ENCODE peak calls at places on chromosome 18, in ten cellular contexts. H, C, X, V, M, E, F, N, K and O are unnamed samples.

GRCh38 chr18:51513525-51513924 is 316.0 kb upstream of the MEX3C start:
- DNase-seq in N (no peak), V (no peak), F (no peak), E (no peak), C (no peak), M (no peak), K (peak; percentile 13), H (no peak), X (no peak), O (no peak)

GRCh38 chr18:62420151-62420512 is 95.0 kb downstream of the TNFRSF11A start:
- DNase-seq in K (no peak), C (no peak), F (no peak), V (no peak), N (no peak), H (no peak), E (peak; percentile 77), X (no peak), M (no peak), O (no peak)

GRCh38 chr18:22349966-22350365 is 67.7 kb downstream of the CTAGE1 start:
- DNase-seq in E (no peak), V (no peak), M (no peak), X (no peak), F (no peak), N (no peak), H (no peak), K (no peak), C (no peak), O (no peak)

GRCh38 chr18:75213610-75214009 is 3.0 kb downstream of the TSHZ1 start:
- DNase-seq in C (no peak), E (peak; percentile 31), N (no peak), V (no peak), H (no peak), F (no peak), M (no peak), K (no peak), X (no peak), O (no peak)

GRCh38 chr18:8264861-8265411 is 344.3 kb upstream of the RAB12 start:
- DNase-seq in V (no peak), M (no peak), F (no peak), K (peak; percentile 64), X (no peak), E (no peak), H (no peak), N (no peak), C (no peak), O (no peak)

GRCh38 chr18:67520276-67521035 is 3.9 kb upstream of the DSEL start:
- DNase-seq in F (no peak), M (no peak), V (no peak), N (peak; percentile 44), X (no peak), C (peak; percentile 56), H (no peak), K (no peak), E (peak; percentile 85), O (no peak)

GRCh38 chr18:74577019-74577418 is 20.7 kb upstream of the ZNF407 start:
- DNase-seq in K (no peak), N (no peak), V (no peak), X (no peak), M (no peak), F (no peak), E (no peak), H (no peak), C (no peak), O (no peak)

GRCh38 chr18:63207825-63208224 is 111.7 kb downstream of the BCL2 start:
- DNase-seq in K (no peak), X (no peak), H (no peak), E (no peak), F (no peak), V (no peak), M (no peak), C (no peak), N (no peak), O (no peak)

DNA sequence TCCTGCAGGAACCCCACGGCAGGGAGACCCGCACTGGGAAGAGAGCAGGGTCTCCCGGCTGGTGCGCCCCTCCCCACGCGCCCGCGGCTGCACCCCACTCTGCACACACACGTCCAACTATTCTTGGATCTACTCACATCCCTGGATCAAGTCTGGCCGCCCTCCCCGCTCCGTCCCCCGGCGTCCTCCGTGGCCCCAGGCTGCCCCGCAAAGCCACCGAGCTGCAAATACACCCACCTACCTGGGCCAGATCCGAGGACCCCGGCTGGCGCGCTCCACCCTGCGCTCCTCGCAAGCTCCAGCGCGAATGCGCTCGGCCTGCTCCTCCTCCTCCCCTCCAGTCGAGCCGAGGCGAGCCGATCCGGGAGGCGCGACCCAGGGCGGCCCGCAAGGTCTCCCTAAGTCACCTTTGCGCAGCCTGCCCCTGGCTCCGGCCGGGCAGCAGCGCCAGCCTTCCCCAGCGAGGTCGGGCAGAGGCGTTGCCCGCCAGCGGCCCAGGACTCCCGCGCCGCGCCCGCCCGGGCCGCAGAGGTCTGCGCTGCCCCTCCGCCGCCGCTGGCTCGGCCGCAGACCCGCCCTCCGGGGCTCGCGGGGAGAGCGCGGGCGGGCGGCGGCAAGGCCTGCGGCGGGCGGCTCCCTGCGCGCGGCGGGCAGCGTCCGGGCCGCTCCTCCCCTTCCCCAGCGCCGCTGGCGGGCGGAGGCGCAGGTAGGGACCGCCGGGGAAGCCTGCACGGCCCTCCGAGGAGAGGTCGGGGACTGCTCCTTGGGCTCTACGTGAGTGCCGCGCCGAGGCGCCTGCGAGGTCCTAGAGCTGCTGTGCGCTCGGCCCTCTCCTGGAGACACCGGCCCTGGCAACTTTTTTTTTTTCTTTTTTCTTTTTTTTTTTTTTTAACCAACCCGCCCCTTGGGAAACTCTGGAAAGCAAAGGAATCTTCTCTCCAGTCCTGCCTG is 126.0 kb downstream of the OSBPL1A start:
- DNase-seq in C (peak; percentile 67), F (peak; percentile 55), E (peak; percentile 76), V (peak; percentile 89), M (no peak), X (peak; percentile 79), K (peak; percentile 31), N (no peak), H (peak; percentile 94), O (peak; percentile 55)
- TF ChIP-seq CTCF in C (peak; percentile 10), F (no peak), E (peak; percentile 28), V (peak; percentile 24), M (no peak), X (no peak), K (no peak), N (peak; percentile 28), H (peak; percentile 10), O (no peak)

GRCh38 chr18:28584726-28585125 is 407.8 kb upstream of the CDH2 start:
- DNase-seq in K (no peak), F (no peak), H (peak; percentile 81), N (no peak), M (no peak), C (no peak), E (peak; percentile 66), X (no peak), V (no peak), O (no peak)
- TF ChIP-seq CTCF in K (no peak), F (no peak), H (no peak), N (no peak), M (no peak), C (no peak), E (no peak), X (no peak), V (no peak), O (no peak)

GRCh38 chr18:631560-631959 is 25.9 kb upstream of the TYMS start:
- DNase-seq in N (no peak), V (no peak), E (no peak), C (no peak), K (no peak), F (no peak), H (no peak), M (no peak), X (no peak), O (no peak)

GRCh38 chr18:634551-635045 is 22.9 kb upstream of the TYMS start:
- DNase-seq in N (no peak), E (no peak), K (no peak), C (no peak), M (no peak), H (peak; percentile 61), X (no peak), V (no peak), F (no peak), O (no peak)

GRCh38 chr18:623760-624620 is 27.2 kb downstream of the CLUL1 start:
- DNase-seq in M (peak; percentile 21), F (peak; percentile 48), H (peak; percentile 89), E (peak; percentile 88), X (peak; percentile 69), K (peak; percentile 55), C (peak; percentile 71), N (peak; percentile 56), V (peak; percentile 75), O (peak; percentile 60)

GRCh38 chr18:627211-627610 is 30.2 kb upstream of the TYMS start:
- DNase-seq in X (no peak), E (peak; percentile 11), M (no peak), V (no peak), H (no peak), C (no peak), F (no peak), N (no peak), K (no peak), O (no peak)

DNA sequence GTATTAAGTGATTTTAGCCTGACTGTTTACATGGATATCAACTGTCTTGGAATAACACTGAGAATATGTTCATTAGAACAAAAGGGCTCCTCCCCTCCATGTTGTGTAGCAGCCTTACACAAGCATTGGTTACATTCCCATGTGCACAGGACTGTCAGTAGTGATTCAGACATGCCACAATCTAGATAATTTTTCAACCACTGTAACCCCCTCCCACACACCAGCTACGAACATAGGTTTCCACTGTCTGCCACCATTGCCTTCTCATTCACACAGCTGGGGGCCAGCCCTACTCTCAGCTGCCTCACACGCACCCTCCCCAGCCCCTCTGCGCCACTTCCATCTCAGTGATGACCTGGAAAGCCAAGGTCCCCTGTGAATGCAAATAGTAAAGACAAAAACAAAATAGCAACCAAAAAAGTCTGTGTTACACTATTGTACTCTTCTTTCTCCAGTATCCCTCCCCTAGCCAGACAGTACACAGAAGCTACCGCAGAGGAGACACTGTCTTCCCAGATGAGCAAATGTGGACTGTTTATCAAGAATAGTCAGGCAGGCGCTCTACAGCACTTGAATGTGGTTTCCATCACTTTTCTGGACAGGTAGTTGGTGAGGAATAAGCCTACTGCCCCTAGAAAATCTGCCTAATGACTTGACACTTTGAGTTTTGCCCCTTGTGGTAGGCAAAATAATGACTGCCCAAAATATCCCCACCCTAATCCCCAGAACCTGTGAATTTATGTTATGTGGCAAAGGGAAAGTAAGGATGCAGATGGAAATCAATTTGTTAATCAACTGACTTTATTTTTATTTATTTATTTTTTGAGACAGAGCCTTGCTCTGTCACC is 27.9 kb upstream of the TYMS start:
- DNase-seq in K (no peak), E (no peak), H (peak; percentile 50), F (no peak), M (no peak), V (no peak), C (no peak), N (no peak), X (no peak), O (no peak)
- TF ChIP-seq CTCF in K (no peak), E (no peak), H (peak; percentile 50), F (no peak), M (no peak), V (peak; percentile 19), C (no peak), N (peak; percentile 21), X (no peak), O (no peak)

GRCh38 chr18:38047820-38048219 is 482.2 kb upstream of the CELF4 start:
- DNase-seq in N (no peak), K (no peak), C (no peak), H (peak; percentile 32), F (no peak), M (no peak), X (no peak), V (no peak), E (no peak), O (no peak)
- TF ChIP-seq CTCF in N (no peak), K (peak; percentile 18), C (no peak), H (peak; percentile 55), F (no peak), M (no peak), X (no peak), V (no peak), E (no peak), O (no peak)